ENCODE peak calls at places on chromosome 18, in seven cellular contexts. One of them, this sample, is unnamed.

GRCh38 chr18:55048892-55049291 is 89.6 kb upstream of the CCDC68 start:
- DNase-seq in neural progenitor cell: no peak
- DNase-seq in HCT116: no peak
- DNase-seq in HepG2: no peak
- DNase-seq in PC-9: peak
- DNase-seq in endothelial cell of umbilical vein: peak
- DNase-seq in astrocyte: peak
- DNase-seq in this sample: no peak

GRCh38 chr18:23838233-23838632 is 149.0 kb downstream of the LAMA3 start:
- DNase-seq in HCT116: no peak
- DNase-seq in PC-9: no peak
- DNase-seq in HepG2: no peak
- DNase-seq in neural progenitor cell: no peak
- DNase-seq in astrocyte: no peak
- DNase-seq in endothelial cell of umbilical vein: no peak
- DNase-seq in this sample: no peak

GRCh38 chr18:70419526-70419925 is 130.7 kb downstream of the SOCS6 start:
- DNase-seq in HCT116: no peak
- DNase-seq in neural progenitor cell: no peak
- DNase-seq in endothelial cell of umbilical vein: no peak
- DNase-seq in astrocyte: peak
- DNase-seq in HepG2: no peak
- DNase-seq in PC-9: peak
- DNase-seq in this sample: no peak

GRCh38 chr18:8614875-8615274 is 5.6 kb downstream of the RAB12 start:
- DNase-seq in HCT116: no peak
- DNase-seq in astrocyte: no peak
- DNase-seq in HepG2: no peak
- DNase-seq in neural progenitor cell: no peak
- DNase-seq in PC-9: no peak
- DNase-seq in endothelial cell of umbilical vein: no peak
- DNase-seq in this sample: no peak

GRCh38 chr18:57312346-57313144 is 39.8 kb upstream of the ST8SIA3 start:
- DNase-seq in astrocyte: no peak
- DNase-seq in HepG2: no peak
- DNase-seq in HCT116: no peak
- DNase-seq in neural progenitor cell: no peak
- DNase-seq in endothelial cell of umbilical vein: no peak
- DNase-seq in PC-9: no peak
- DNase-seq in this sample: no peak

GRCh38 chr18:11839556-11839955 is 11.7 kb upstream of the CHMP1B start:
- DNase-seq in neural progenitor cell: no peak
- DNase-seq in endothelial cell of umbilical vein: no peak
- DNase-seq in astrocyte: no peak
- DNase-seq in HCT116: no peak
- DNase-seq in HepG2: no peak
- DNase-seq in PC-9: no peak
- DNase-seq in this sample: no peak

GRCh38 chr18:42274488-42275137 is 319.6 kb downstream of the PIK3C3 start:
- DNase-seq in astrocyte: no peak
- DNase-seq in HCT116: no peak
- DNase-seq in endothelial cell of umbilical vein: no peak
- DNase-seq in neural progenitor cell: peak
- DNase-seq in PC-9: no peak
- DNase-seq in HepG2: peak
- DNase-seq in this sample: no peak

GRCh38 chr18:61901334-61901986 is 8.7 kb upstream of the RNF152 start:
- DNase-seq in HCT116: peak
- DNase-seq in neural progenitor cell: peak
- DNase-seq in HepG2: peak
- DNase-seq in PC-9: peak
- DNase-seq in endothelial cell of umbilical vein: peak
- DNase-seq in astrocyte: peak
- DNase-seq in this sample: peak

GRCh38 chr18:60549338-60549960 is 176.9 kb upstream of the MC4R start:
- DNase-seq in astrocyte: peak
- DNase-seq in PC-9: peak
- DNase-seq in HCT116: peak
- DNase-seq in endothelial cell of umbilical vein: peak
- DNase-seq in neural progenitor cell: peak
- DNase-seq in HepG2: peak
- DNase-seq in this sample: peak

GRCh38 chr18:58097907-58098166 is 53.8 kb downstream of the NEDD4L start:
- DNase-seq in astrocyte: no peak
- DNase-seq in endothelial cell of umbilical vein: no peak
- DNase-seq in neural progenitor cell: no peak
- DNase-seq in HepG2: no peak
- DNase-seq in HCT116: no peak
- DNase-seq in PC-9: no peak
- DNase-seq in this sample: no peak

GRCh38 chr18:3051718-3052410 is 38.9 kb upstream of the LPIN2 start:
- DNase-seq in endothelial cell of umbilical vein: no peak
- DNase-seq in neural progenitor cell: no peak
- DNase-seq in astrocyte: no peak
- DNase-seq in PC-9: peak
- DNase-seq in HCT116: no peak
- DNase-seq in HepG2: peak
- DNase-seq in this sample: no peak

DNA sequence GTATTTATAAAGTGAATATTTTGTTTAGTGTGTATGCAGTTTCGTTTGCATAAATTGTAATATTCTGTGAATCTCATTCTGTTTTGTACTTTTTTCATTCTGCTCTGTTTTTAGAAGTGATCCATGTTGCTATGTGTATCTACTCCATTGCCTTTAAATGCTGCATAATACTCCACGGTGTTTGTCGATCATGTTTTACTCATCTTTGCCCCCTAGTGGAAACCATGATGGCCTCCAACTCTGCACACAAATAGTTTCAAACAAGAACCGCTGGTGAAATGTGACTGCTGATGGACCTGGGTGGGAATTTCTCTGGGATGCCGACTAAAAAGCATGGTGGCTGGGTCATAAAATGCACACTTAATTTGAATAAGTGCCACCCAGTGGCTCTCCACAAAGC is 32.0 kb upstream of the SKOR2 start:
- DNase-seq in neural progenitor cell: peak
- DNase-seq in endothelial cell of umbilical vein: peak
- DNase-seq in HepG2: peak
- DNase-seq in astrocyte: peak
- DNase-seq in HCT116: peak
- DNase-seq in PC-9: no peak
- DNase-seq in this sample: no peak
- TF ChIP-seq CTCF in neural progenitor cell: peak
- TF ChIP-seq CTCF in endothelial cell of umbilical vein: peak
- TF ChIP-seq CTCF in HepG2: peak
- TF ChIP-seq CTCF in astrocyte: peak
- TF ChIP-seq CTCF in HCT116: peak
- TF ChIP-seq CTCF in PC-9: peak
- TF ChIP-seq CTCF in this sample: peak

GRCh38 chr18:5970032-5970431 is 74.7 kb upstream of the TMEM200C start:
- DNase-seq in astrocyte: no peak
- DNase-seq in HCT116: no peak
- DNase-seq in HepG2: peak
- DNase-seq in endothelial cell of umbilical vein: no peak
- DNase-seq in PC-9: no peak
- DNase-seq in neural progenitor cell: no peak
- DNase-seq in this sample: no peak

GRCh38 chr18:5974696-5975095 is 79.4 kb upstream of the TMEM200C start:
- DNase-seq in HCT116: no peak
- DNase-seq in neural progenitor cell: no peak
- DNase-seq in endothelial cell of umbilical vein: no peak
- DNase-seq in astrocyte: no peak
- DNase-seq in PC-9: no peak
- DNase-seq in HepG2: no peak
- DNase-seq in this sample: no peak

GRCh38 chr18:5969355-5970003 is 74.2 kb upstream of the TMEM200C start:
- DNase-seq in PC-9: no peak
- DNase-seq in HCT116: no peak
- DNase-seq in HepG2: no peak
- DNase-seq in endothelial cell of umbilical vein: no peak
- DNase-seq in neural progenitor cell: no peak
- DNase-seq in astrocyte: no peak
- DNase-seq in this sample: no peak

GRCh38 chr18:5973079-5973478 is 77.8 kb upstream of the TMEM200C start:
- DNase-seq in PC-9: no peak
- DNase-seq in HCT116: no peak
- DNase-seq in neural progenitor cell: no peak
- DNase-seq in astrocyte: no peak
- DNase-seq in endothelial cell of umbilical vein: no peak
- DNase-seq in HepG2: no peak
- DNase-seq in this sample: no peak

GRCh38 chr18:5972298-5972697 is 77.0 kb upstream of the TMEM200C start:
- DNase-seq in neural progenitor cell: no peak
- DNase-seq in endothelial cell of umbilical vein: no peak
- DNase-seq in HCT116: no peak
- DNase-seq in astrocyte: no peak
- DNase-seq in PC-9: no peak
- DNase-seq in HepG2: no peak
- DNase-seq in this sample: no peak
- H3K4me2 ChIP-seq in neural progenitor cell: no peak
- H3K4me2 ChIP-seq in endothelial cell of umbilical vein: no peak
- H3K4me2 ChIP-seq in HCT116: no peak
- H3K4me2 ChIP-seq in astrocyte: no peak
- H3K4me2 ChIP-seq in PC-9: no peak
- H3K4me2 ChIP-seq in HepG2: no peak
- H3K4me2 ChIP-seq in this sample: no peak

GRCh38 chr18:33578371-33579146 is 540 bp downstream of the ASXL3 start:
- DNase-seq in HepG2: peak
- DNase-seq in HCT116: no peak
- DNase-seq in neural progenitor cell: peak
- DNase-seq in endothelial cell of umbilical vein: no peak
- DNase-seq in PC-9: no peak
- DNase-seq in astrocyte: peak
- DNase-seq in this sample: no peak

GRCh38 chr18:33579868-33580205 is 1.8 kb downstream of the ASXL3 start:
- DNase-seq in neural progenitor cell: peak
- DNase-seq in HCT116: no peak
- DNase-seq in HepG2: no peak
- DNase-seq in endothelial cell of umbilical vein: no peak
- DNase-seq in PC-9: no peak
- DNase-seq in astrocyte: no peak
- DNase-seq in this sample: no peak

GRCh38 chr18:33577688-33578370 is at the start of gene ASXL3:
- DNase-seq in neural progenitor cell: peak
- DNase-seq in PC-9: no peak
- DNase-seq in endothelial cell of umbilical vein: peak
- DNase-seq in HCT116: no peak
- DNase-seq in HepG2: no peak
- DNase-seq in astrocyte: peak
- DNase-seq in this sample: no peak

GRCh38 chr18:33580540-33580939 is 2.5 kb downstream of the ASXL3 start:
- DNase-seq in HCT116: no peak
- DNase-seq in endothelial cell of umbilical vein: no peak
- DNase-seq in PC-9: no peak
- DNase-seq in astrocyte: no peak
- DNase-seq in neural progenitor cell: no peak
- DNase-seq in HepG2: no peak
- DNase-seq in this sample: no peak

DNA sequence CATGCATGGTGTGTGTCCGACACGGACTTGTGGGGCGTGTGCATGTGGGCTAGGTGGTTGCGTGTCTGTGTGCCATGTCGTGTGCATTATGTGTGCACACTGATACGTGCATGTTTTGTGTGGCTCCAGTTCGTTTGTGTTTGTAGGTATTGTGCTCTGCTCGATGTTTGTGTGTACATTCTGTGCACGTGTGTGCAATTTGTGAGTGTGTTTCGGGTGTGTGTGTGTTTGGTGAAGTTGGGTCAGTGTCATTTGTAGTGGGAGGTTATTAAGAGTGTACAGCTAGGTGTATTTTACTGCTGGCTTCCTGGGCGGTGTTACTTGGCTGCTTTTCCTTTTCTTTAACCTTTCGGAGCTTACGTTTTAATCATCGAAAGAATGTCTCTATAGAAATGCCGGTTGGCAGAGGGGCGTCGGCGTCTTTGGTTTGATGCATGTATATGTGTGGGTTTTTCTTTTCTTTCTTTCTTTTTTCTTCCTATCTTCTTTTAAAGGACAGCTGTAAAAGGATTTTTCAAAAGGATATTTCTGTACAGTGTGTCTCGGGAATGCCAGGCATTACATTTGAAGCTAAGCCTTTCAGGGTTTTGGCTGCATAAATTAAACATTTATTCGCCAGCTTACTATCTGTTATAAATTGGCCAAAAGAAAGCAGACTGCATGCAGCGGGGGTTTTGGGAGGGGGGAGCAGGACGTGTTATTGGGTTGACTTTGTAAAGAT is 1.3 kb downstream of the ASXL3 start:
- DNase-seq in neural progenitor cell: peak
- DNase-seq in HepG2: no peak
- DNase-seq in endothelial cell of umbilical vein: peak
- DNase-seq in astrocyte: no peak
- DNase-seq in PC-9: no peak
- DNase-seq in HCT116: no peak
- DNase-seq in this sample: no peak
- TF ChIP-seq EZH2 in neural progenitor cell: peak
- TF ChIP-seq EZH2 in HepG2: peak
- TF ChIP-seq EZH2 in endothelial cell of umbilical vein: peak
- TF ChIP-seq EZH2 in astrocyte: peak
- TF ChIP-seq EZH2 in PC-9: no peak
- TF ChIP-seq EZH2 in HCT116: no peak
- TF ChIP-seq EZH2 in this sample: no peak

GRCh38 chr18:64019922-64020756 is 50.3 kb downstream of the SERPINB8 start:
- DNase-seq in HCT116: no peak
- DNase-seq in endothelial cell of umbilical vein: no peak
- DNase-seq in HepG2: no peak
- DNase-seq in astrocyte: no peak
- DNase-seq in neural progenitor cell: no peak
- DNase-seq in PC-9: no peak
- DNase-seq in this sample: no peak

GRCh38 chr18:64017870-64018269 is 48.0 kb downstream of the SERPINB8 start:
- DNase-seq in neural progenitor cell: peak
- DNase-seq in HCT116: peak
- DNase-seq in PC-9: no peak
- DNase-seq in endothelial cell of umbilical vein: peak
- DNase-seq in astrocyte: peak
- DNase-seq in HepG2: peak
- DNase-seq in this sample: no peak
- TF ChIP-seq CTCF in neural progenitor cell: peak
- TF ChIP-seq CTCF in HCT116: peak
- TF ChIP-seq CTCF in PC-9: peak
- TF ChIP-seq CTCF in endothelial cell of umbilical vein: peak
- TF ChIP-seq CTCF in astrocyte: peak
- TF ChIP-seq CTCF in HepG2: peak
- TF ChIP-seq CTCF in this sample: peak

GRCh38 chr18:49893036-49893435 is 79.7 kb upstream of the ACAA2 start:
- DNase-seq in astrocyte: no peak
- DNase-seq in HCT116: no peak
- DNase-seq in endothelial cell of umbilical vein: no peak
- DNase-seq in HepG2: peak
- DNase-seq in neural progenitor cell: no peak
- DNase-seq in PC-9: no peak
- DNase-seq in this sample: no peak
- H3K4me2 ChIP-seq in astrocyte: peak
- H3K4me2 ChIP-seq in HCT116: peak
- H3K4me2 ChIP-seq in endothelial cell of umbilical vein: no peak
- H3K4me2 ChIP-seq in HepG2: no peak
- H3K4me2 ChIP-seq in neural progenitor cell: no peak
- H3K4me2 ChIP-seq in PC-9: peak
- H3K4me2 ChIP-seq in this sample: no peak

This sample was measured in DND-41.